ENCODE peak calls at places on chromosomes 12 and 14, in seven cellular contexts. S, J, Z, I, E, L and H are unnamed samples.

GRCh38 chr14:99699071-99699760 is 15.1 kb downstream of the CYP46A1 start:
- DNase-seq in Z (no peak), J (no peak), L (no peak), I (no peak), E (no peak), S (no peak), H (no peak)

GRCh38 chr12:32307352-32307751 is 92.0 kb upstream of the FGD4 start:
- DNase-seq in J (no peak), I (no peak), S (no peak), Z (no peak), E (no peak), L (no peak), H (no peak)

GRCh38 chr12:71354871-71355270 is 84.7 kb upstream of the LGR5 start:
- DNase-seq in Z (no peak), J (no peak), I (no peak), E (no peak), S (no peak), L (no peak), H (no peak)

GRCh38 chr14:62819931-62820330 is 225.3 kb downstream of the KCNH5 start:
- DNase-seq in L (no peak), Z (no peak), I (no peak), S (no peak), J (no peak), E (no peak), H (no peak)

GRCh38 chr14:50260511-50260910 is 29.1 kb upstream of the SOS2 start:
- DNase-seq in L (no peak), J (no peak), S (no peak), I (peak; percentile 65), E (peak; percentile 34), Z (no peak), H (no peak)

GRCh38 chr12:107864235-107864634 is 89.7 kb downstream of the ASCL4 start:
- DNase-seq in S (no peak), E (no peak), I (no peak), J (no peak), L (no peak), Z (no peak), H (no peak)

GRCh38 chr14:100156776-100157175 is 2.7 kb downstream of the DEGS2 start:
- DNase-seq in Z (no peak), L (no peak), E (no peak), S (no peak), J (no peak), I (no peak), H (no peak)

GRCh38 chr12:122834921-122835692 is at the start of gene HIP1R:
- DNase-seq in S (peak; percentile 71), Z (peak; percentile 90), L (peak; percentile 50), J (peak; percentile 69), E (peak; percentile 48), I (peak; percentile 61), H (peak; percentile 81)

GRCh38 chr12:130787445-130788410 is 51.3 kb downstream of the STX2 start:
- DNase-seq in J (no peak), I (peak; percentile 37), S (no peak), E (no peak), L (no peak), Z (no peak), H (no peak)

GRCh38 chr12:49345840-49346658 is 639 bp upstream of the DNAJC22 start:
- DNase-seq in J (peak; percentile 40), E (no peak), I (peak; percentile 33), L (no peak), S (no peak), Z (no peak), H (peak; percentile 52)

GRCh38 chr12:29437575-29437974 is 56.6 kb upstream of the ERGIC2 start:
- DNase-seq in S (no peak), J (no peak), E (no peak), L (no peak), Z (no peak), I (no peak), H (no peak)

GRCh38 chr14:97143011-97143410 is 345.8 kb downstream of the VRK1 start:
- DNase-seq in J (no peak), I (no peak), E (no peak), S (no peak), Z (no peak), L (no peak), H (no peak)

GRCh38 chr12:110224379-110225304 is 56.4 kb upstream of the ATP2A2 start:
- DNase-seq in S (no peak), E (peak; percentile 56), Z (no peak), L (peak; percentile 71), J (peak; percentile 77), I (peak; percentile 92), H (no peak)

GRCh38 chr14:92599786-92600185 is 86.2 kb downstream of the RIN3 start:
- DNase-seq in L (no peak), I (peak; percentile 39), Z (no peak), S (no peak), E (no peak), J (no peak), H (no peak)

GRCh38 chr14:72745991-72746980 is 147.6 kb downstream of the DPF3 start:
- DNase-seq in J (no peak), Z (no peak), E (peak; percentile 13), L (no peak), I (peak; percentile 89), S (no peak), H (no peak)

GRCh38 chr12:119415714-119416113 is 81.2 kb downstream of the CCDC60 start:
- DNase-seq in I (no peak), S (no peak), J (no peak), E (no peak), L (no peak), Z (no peak), H (no peak)

GRCh38 chr12:25121916-25122315 is 73.0 kb downstream of the DNAI7 start:
- DNase-seq in E (no peak), L (no peak), Z (no peak), S (no peak), J (no peak), I (peak; percentile 10), H (no peak)

DNA sequence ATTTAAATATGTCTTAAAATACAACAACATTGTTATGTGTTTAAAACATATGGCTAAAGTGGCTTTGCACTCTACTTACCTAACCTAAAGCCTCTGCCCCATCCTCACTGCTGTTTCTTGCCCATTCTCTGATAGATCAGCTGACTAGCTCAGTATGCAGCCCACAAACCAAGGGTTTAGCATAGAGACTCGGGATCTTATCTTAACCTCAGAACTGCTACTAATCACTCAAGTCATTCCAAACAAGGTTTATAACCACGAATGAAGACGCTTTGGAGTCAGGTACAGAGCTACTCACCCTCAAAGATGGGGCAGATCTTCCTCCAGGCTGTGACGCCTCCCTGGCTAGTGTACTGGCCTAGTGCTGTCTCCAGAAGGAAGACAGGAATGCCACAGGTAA is 19.3 kb downstream of the SLC6A13 start:
- DNase-seq in J (no peak), E (no peak), S (no peak), Z (no peak), L (no peak), I (no peak), H (no peak)
- H3K4me1 ChIP-seq in J (no peaks in the 10 kb centered on the region), E (no peaks in the 10 kb centered on the region), S (no peaks in the 10 kb centered on the region), Z (no peaks in the 10 kb centered on the region), L (no peaks in the 10 kb centered on the region), I (no peaks in the 10 kb centered on the region), H (no peaks in the 10 kb centered on the region)

DNA sequence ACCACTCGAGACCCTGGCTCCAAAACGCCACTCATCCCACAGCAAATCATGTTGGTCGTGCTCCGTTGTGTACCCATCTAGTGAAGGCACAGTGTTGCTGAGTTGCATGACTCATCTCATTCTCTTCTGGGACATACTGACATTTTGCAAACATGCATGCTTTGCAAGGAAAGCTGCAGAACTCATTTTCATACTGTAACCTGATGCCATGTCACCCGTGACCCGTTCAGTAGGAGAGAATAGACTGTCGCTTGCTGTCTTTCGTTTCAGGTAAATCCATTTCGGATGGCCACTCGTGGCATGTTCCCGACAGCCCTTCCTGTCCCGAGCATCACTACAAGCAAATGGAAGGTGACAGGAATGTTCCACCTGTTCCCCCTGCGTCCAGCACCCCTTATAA is 78.2 kb downstream of the ESR2 start:
- DNase-seq in J (no peak), E (no peak), Z (no peak), S (no peak), I (no peak), L (no peak), H (no peak)
- H3K27ac ChIP-seq in J (no peak overlapping the region), E (no peak overlapping the region), Z (no peak overlapping the region), S (no peak overlapping the region), I (no peak overlapping the region), L (no peak overlapping the region), H (no peak overlapping the region)

GRCh38 chr14:104561124-104561531 is 18.4 kb upstream of the C14orf180 start:
- DNase-seq in E (no peak), I (no peak), L (no peak), S (no peak), J (no peak), Z (no peak), H (no peak)

GRCh38 chr14:104559043-104559768 is 20.4 kb upstream of the C14orf180 start:
- DNase-seq in I (no peak), J (no peak), Z (peak; percentile 64), E (no peak), S (no peak), L (no peak), H (no peak)

GRCh38 chr14:104558231-104559042 is 21.1 kb upstream of the C14orf180 start:
- DNase-seq in Z (no peak), J (no peak), I (no peak), L (no peak), E (no peak), S (no peak), H (peak; percentile 51)

GRCh38 chr14:104560586-104560945 is 19.0 kb upstream of the C14orf180 start:
- DNase-seq in J (no peak), L (no peak), I (no peak), Z (no peak), S (no peak), E (no peak), H (no peak)

GRCh38 chr14:104559769-104560585 is 19.6 kb upstream of the C14orf180 start:
- DNase-seq in Z (peak; percentile 59), J (no peak), L (no peak), S (no peak), I (no peak), E (no peak), H (peak; percentile 56)
- H3K4me3 ChIP-seq in Z (no peak overlapping the region), J (no peak overlapping the region), L (no peak overlapping the region), S (no peak overlapping the region), I (no peak overlapping the region), E (no peak overlapping the region), H (no peak overlapping the region)

GRCh38 chr12:835754-836493 is 83.5 kb downstream of the WNK1 start:
- DNase-seq in S (no peak), I (no peak), E (no peak), Z (no peak), J (no peak), L (no peak), H (no peak)

GRCh38 chr12:828726-829395 is 76.5 kb downstream of the WNK1 start:
- DNase-seq in E (no peak), J (no peak), S (no peak), I (no peak), L (no peak), Z (no peak), H (no peak)

DNA sequence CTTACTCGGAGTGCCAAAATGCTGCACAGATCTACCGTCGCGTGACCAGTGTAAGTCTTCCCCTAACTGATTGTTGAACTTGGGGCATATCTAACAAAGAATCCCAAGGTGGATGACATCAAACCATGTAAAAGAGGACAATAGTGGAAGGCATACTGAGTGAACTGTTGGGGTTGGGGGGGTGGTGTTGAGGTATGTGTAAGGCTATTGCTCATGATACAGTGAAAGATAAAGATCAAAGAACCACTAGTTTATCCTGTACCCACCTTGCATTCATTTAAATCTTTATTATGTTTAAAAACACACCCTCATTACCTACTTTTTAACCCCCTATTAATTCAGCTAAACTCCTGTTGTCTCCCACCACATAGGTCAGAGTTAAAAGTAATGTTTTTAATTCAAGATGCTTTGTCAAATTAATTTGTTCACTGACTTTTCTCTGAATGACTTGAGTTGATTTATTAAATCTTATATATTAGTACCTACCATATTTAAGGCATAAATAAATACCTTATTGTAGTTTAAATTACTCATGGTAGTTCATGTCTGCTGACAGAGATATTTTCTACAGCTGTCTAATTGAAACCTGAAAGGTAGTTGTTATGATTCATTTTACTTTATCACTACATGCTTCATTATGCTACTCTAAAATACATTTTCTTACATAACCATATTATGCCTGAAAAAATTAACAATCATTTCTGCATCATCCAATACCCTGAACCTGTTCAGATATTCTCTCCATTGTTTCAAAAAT is 77.9 kb downstream of the WNK1 start:
- DNase-seq in Z (no peak), E (no peak), J (no peak), S (no peak), I (no peak), L (no peak), H (no peak)
- H3K4me1 ChIP-seq in Z (peaks cover 57% of the 10 kb centered on the region), E (peaks cover 7% of the 10 kb centered on the region), J (peaks cover 12% of the 10 kb centered on the region), S (no peaks in the 10 kb centered on the region), I (no peaks in the 10 kb centered on the region), L (no peaks in the 10 kb centered on the region), H (peaks cover 4% of the 10 kb centered on the region)